ENCODE peak calls at places on chromosomes 4 and X, in eight cellular contexts. One of them, this sample, is unnamed.

GRCh38 chrX:78650906-78651437 is 8.2 kb downstream of the RTL3 start:
- DNase-seq in astrocyte of the spinal cord: peak; percentile 88
- DNase-seq in upper lobe of left lung: no peak
- DNase-seq in A673: no peak
- DNase-seq in RWPE1: no peak
- DNase-seq in Calu3: no peak
- DNase-seq in spleen: no peak
- DNase-seq in ascending aorta: no peak
- DNase-seq in this sample: no peak

GRCh38 chr4:139740531-139741041 is 75.0 kb downstream of the MGST2 start:
- DNase-seq in astrocyte of the spinal cord: peak; percentile 89
- DNase-seq in upper lobe of left lung: no peak
- DNase-seq in A673: peak; percentile 74
- DNase-seq in RWPE1: peak; percentile 55
- DNase-seq in Calu3: no peak
- DNase-seq in spleen: no peak
- DNase-seq in ascending aorta: peak; percentile 83
- DNase-seq in this sample: no peak

GRCh38 chr4:54063737-54064316 is 578 bp downstream of the CHIC2 start:
- DNase-seq in astrocyte of the spinal cord: no peak
- DNase-seq in upper lobe of left lung: no peak
- DNase-seq in A673: peak; percentile 3
- DNase-seq in RWPE1: no peak
- DNase-seq in Calu3: peak; percentile 12
- DNase-seq in spleen: peak; percentile 94
- DNase-seq in ascending aorta: peak; percentile 75
- DNase-seq in this sample: peak; percentile 23

GRCh38 chr4:147138171-147138570 is 192.5 kb upstream of the TTC29 start:
- DNase-seq in astrocyte of the spinal cord: peak; percentile 31
- DNase-seq in upper lobe of left lung: no peak
- DNase-seq in A673: no peak
- DNase-seq in RWPE1: no peak
- DNase-seq in Calu3: no peak
- DNase-seq in spleen: no peak
- DNase-seq in ascending aorta: no peak
- DNase-seq in this sample: no peak

GRCh38 chr4:57211131-57211530 is 100.9 kb upstream of the IGFBP7 start:
- DNase-seq in astrocyte of the spinal cord: no peak
- DNase-seq in upper lobe of left lung: no peak
- DNase-seq in A673: no peak
- DNase-seq in RWPE1: no peak
- DNase-seq in Calu3: no peak
- DNase-seq in spleen: no peak
- DNase-seq in ascending aorta: no peak
- DNase-seq in this sample: no peak

GRCh38 chr4:26073886-26074560 is 160.0 kb downstream of the SMIM20 start:
- DNase-seq in astrocyte of the spinal cord: no peak
- DNase-seq in upper lobe of left lung: no peak
- DNase-seq in A673: no peak
- DNase-seq in RWPE1: no peak
- DNase-seq in Calu3: no peak
- DNase-seq in spleen: no peak
- DNase-seq in ascending aorta: no peak
- DNase-seq in this sample: no peak

GRCh38 chr4:151573945-151574344 is 165.0 kb downstream of the FHIP1A start:
- DNase-seq in astrocyte of the spinal cord: no peak
- DNase-seq in upper lobe of left lung: no peak
- DNase-seq in A673: no peak
- DNase-seq in RWPE1: peak; percentile 41
- DNase-seq in Calu3: no peak
- DNase-seq in spleen: peak; percentile 61
- DNase-seq in ascending aorta: no peak
- DNase-seq in this sample: no peak

GRCh38 chr4:6242271-6243029 is 27.2 kb upstream of the WFS1 start:
- DNase-seq in astrocyte of the spinal cord: no peak
- DNase-seq in upper lobe of left lung: no peak
- DNase-seq in A673: no peak
- DNase-seq in RWPE1: no peak
- DNase-seq in Calu3: no peak
- DNase-seq in spleen: peak; percentile 59
- DNase-seq in ascending aorta: no peak
- DNase-seq in this sample: no peak

GRCh38 chrX:18075603-18076002 is 145.1 kb downstream of the BEND2 start:
- DNase-seq in astrocyte of the spinal cord: no peak
- DNase-seq in upper lobe of left lung: no peak
- DNase-seq in A673: peak; percentile 58
- DNase-seq in RWPE1: no peak
- DNase-seq in Calu3: no peak
- DNase-seq in spleen: no peak
- DNase-seq in ascending aorta: no peak
- DNase-seq in this sample: no peak

GRCh38 chr4:143667461-143667860 is 33.0 kb downstream of the FREM3 start:
- DNase-seq in astrocyte of the spinal cord: peak; percentile 19
- DNase-seq in upper lobe of left lung: no peak
- DNase-seq in A673: peak; percentile 28
- DNase-seq in RWPE1: no peak
- DNase-seq in Calu3: no peak
- DNase-seq in spleen: no peak
- DNase-seq in ascending aorta: peak; percentile 76
- DNase-seq in this sample: no peak

GRCh38 chrX:121365572-121366161 is 318.3 kb downstream of the GLUD2 start:
- DNase-seq in astrocyte of the spinal cord: no peak
- DNase-seq in upper lobe of left lung: no peak
- DNase-seq in A673: no peak
- DNase-seq in RWPE1: no peak
- DNase-seq in Calu3: peak; percentile 20
- DNase-seq in spleen: no peak
- DNase-seq in ascending aorta: no peak
- DNase-seq in this sample: no peak

GRCh38 chr4:125390126-125390525 is 75.4 kb downstream of the FAT4 start:
- DNase-seq in astrocyte of the spinal cord: peak; percentile 86
- DNase-seq in upper lobe of left lung: no peak
- DNase-seq in A673: no peak
- DNase-seq in RWPE1: peak; percentile 47
- DNase-seq in Calu3: no peak
- DNase-seq in spleen: no peak
- DNase-seq in ascending aorta: no peak
- DNase-seq in this sample: no peak

GRCh38 chrX:109826954-109827708 is 94.1 kb upstream of the ACSL4 start:
- DNase-seq in astrocyte of the spinal cord: peak; percentile 55
- DNase-seq in upper lobe of left lung: no peak
- DNase-seq in A673: no peak
- DNase-seq in RWPE1: peak; percentile 34
- DNase-seq in Calu3: no peak
- DNase-seq in spleen: no peak
- DNase-seq in ascending aorta: no peak
- DNase-seq in this sample: no peak

GRCh38 chr4:166724369-166724768 is 509.9 kb downstream of the SPOCK3 start:
- DNase-seq in astrocyte of the spinal cord: no peak
- DNase-seq in upper lobe of left lung: no peak
- DNase-seq in A673: no peak
- DNase-seq in RWPE1: peak; percentile 18
- DNase-seq in Calu3: peak; percentile 3
- DNase-seq in spleen: no peak
- DNase-seq in ascending aorta: no peak
- DNase-seq in this sample: no peak

GRCh38 chr4:67680568-67681222 is 20.3 kb downstream of the UBA6 start:
- DNase-seq in astrocyte of the spinal cord: peak; percentile 23
- DNase-seq in upper lobe of left lung: no peak
- DNase-seq in A673: no peak
- DNase-seq in RWPE1: no peak
- DNase-seq in Calu3: no peak
- DNase-seq in spleen: no peak
- DNase-seq in ascending aorta: no peak
- DNase-seq in this sample: no peak

GRCh38 chr4:149785686-149786431 is 29.8 kb downstream of the IQCM start:
- DNase-seq in astrocyte of the spinal cord: peak; percentile 29
- DNase-seq in upper lobe of left lung: no peak
- DNase-seq in A673: no peak
- DNase-seq in RWPE1: no peak
- DNase-seq in Calu3: no peak
- DNase-seq in spleen: no peak
- DNase-seq in ascending aorta: no peak
- DNase-seq in this sample: no peak

GRCh38 chr4:124401611-124402010 is 310.9 kb downstream of the ANKRD50 start:
- DNase-seq in astrocyte of the spinal cord: no peak
- DNase-seq in upper lobe of left lung: no peak
- DNase-seq in A673: no peak
- DNase-seq in RWPE1: no peak
- DNase-seq in Calu3: no peak
- DNase-seq in spleen: no peak
- DNase-seq in ascending aorta: no peak
- DNase-seq in this sample: no peak

GRCh38 chr4:21569638-21570037 is 378.9 kb downstream of the KCNIP4 start:
- DNase-seq in astrocyte of the spinal cord: no peak
- DNase-seq in upper lobe of left lung: no peak
- DNase-seq in A673: no peak
- DNase-seq in RWPE1: no peak
- DNase-seq in Calu3: no peak
- DNase-seq in spleen: no peak
- DNase-seq in ascending aorta: no peak
- DNase-seq in this sample: no peak

GRCh38 chr4:11232004-11232403 is 196.7 kb downstream of the HS3ST1 start:
- DNase-seq in astrocyte of the spinal cord: peak; percentile 35
- DNase-seq in upper lobe of left lung: no peak
- DNase-seq in A673: no peak
- DNase-seq in RWPE1: no peak
- DNase-seq in Calu3: no peak
- DNase-seq in spleen: no peak
- DNase-seq in ascending aorta: no peak
- DNase-seq in this sample: no peak

GRCh38 chrX:30715976-30716375 is 62.8 kb downstream of the GK start:
- DNase-seq in astrocyte of the spinal cord: no peak
- DNase-seq in upper lobe of left lung: no peak
- DNase-seq in A673: no peak
- DNase-seq in RWPE1: no peak
- DNase-seq in Calu3: no peak
- DNase-seq in spleen: no peak
- DNase-seq in ascending aorta: no peak
- DNase-seq in this sample: no peak

DNA sequence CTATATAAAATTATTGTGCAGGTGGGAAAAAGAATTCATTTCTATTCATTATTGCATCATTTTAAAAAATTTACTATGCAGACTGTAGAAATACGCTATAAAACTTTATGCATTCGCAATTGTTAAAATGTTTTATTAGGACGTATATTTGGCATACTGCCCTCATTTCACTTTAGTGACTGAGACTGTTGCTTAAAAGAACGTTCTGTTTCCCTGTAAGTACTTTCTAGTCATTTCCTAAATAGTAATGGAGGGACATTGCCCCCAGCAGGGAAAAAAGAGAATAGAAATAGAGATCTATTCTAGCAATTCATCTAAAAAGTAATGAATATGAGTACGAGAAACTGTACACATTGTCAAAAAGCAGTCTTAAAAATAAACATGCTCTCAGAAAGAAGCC is 1295.8 kb upstream of the TENM3 start:
- DNase-seq in astrocyte of the spinal cord: peak; percentile 24
- DNase-seq in upper lobe of left lung: no peak
- DNase-seq in A673: peak; percentile 63
- DNase-seq in RWPE1: peak; percentile 10
- DNase-seq in Calu3: no peak
- DNase-seq in spleen: no peak
- DNase-seq in ascending aorta: no peak
- DNase-seq in this sample: no peak
- TF ChIP-seq CTCF in astrocyte of the spinal cord: peak; percentile 21
- TF ChIP-seq CTCF in upper lobe of left lung: no peak
- TF ChIP-seq CTCF in A673: peak; percentile 55
- TF ChIP-seq CTCF in RWPE1: peak; percentile 40
- TF ChIP-seq CTCF in Calu3: no peak
- TF ChIP-seq CTCF in spleen: no peak
- TF ChIP-seq CTCF in ascending aorta: no peak
- TF ChIP-seq CTCF in this sample: no peak

GRCh38 chr4:98833384-98833783 is 95.5 kb downstream of the EIF4E start:
- DNase-seq in astrocyte of the spinal cord: no peak
- DNase-seq in upper lobe of left lung: no peak
- DNase-seq in A673: no peak
- DNase-seq in RWPE1: no peak
- DNase-seq in Calu3: no peak
- DNase-seq in spleen: no peak
- DNase-seq in ascending aorta: no peak
- DNase-seq in this sample: no peak

GRCh38 chr4:98838528-98838927 is 90.4 kb downstream of the EIF4E start:
- DNase-seq in astrocyte of the spinal cord: no peak
- DNase-seq in upper lobe of left lung: no peak
- DNase-seq in A673: no peak
- DNase-seq in RWPE1: no peak
- DNase-seq in Calu3: no peak
- DNase-seq in spleen: no peak
- DNase-seq in ascending aorta: no peak
- DNase-seq in this sample: no peak

DNA sequence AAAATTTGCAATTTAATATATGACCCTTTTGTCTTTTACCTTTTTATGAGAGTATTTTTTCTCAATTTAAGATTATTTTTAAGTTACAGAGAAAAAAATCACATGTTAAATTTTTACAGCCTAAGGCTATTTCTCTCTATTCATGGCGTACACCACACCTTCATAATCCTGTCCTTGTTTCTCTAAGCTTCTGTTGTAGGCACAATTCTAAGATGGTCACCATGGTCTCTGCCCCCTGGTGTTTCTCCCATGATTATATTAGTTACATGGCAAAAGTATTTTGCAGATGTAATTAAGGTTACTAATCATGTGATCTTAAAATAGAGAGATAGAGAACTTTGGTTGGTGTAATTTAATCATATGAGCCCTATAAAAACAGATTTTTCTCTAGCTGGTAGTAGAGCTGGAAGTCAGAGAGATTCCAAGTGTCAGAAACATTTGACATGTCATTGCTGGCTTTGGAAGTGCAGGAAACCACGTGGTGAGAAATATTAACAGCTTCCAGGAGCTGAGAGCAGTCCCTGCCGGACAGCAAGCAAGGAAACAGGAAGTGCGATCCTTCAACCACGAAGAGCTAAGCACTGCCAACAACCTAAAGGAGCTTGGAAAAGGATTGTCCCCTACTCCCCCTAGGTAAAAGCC is 89.8 kb downstream of the EIF4E start:
- DNase-seq in astrocyte of the spinal cord: peak; percentile 29
- DNase-seq in upper lobe of left lung: no peak
- DNase-seq in A673: peak; percentile 65
- DNase-seq in RWPE1: no peak
- DNase-seq in Calu3: peak; percentile 2
- DNase-seq in spleen: no peak
- DNase-seq in ascending aorta: no peak
- DNase-seq in this sample: no peak
- TF ChIP-seq CTCF in astrocyte of the spinal cord: no peak
- TF ChIP-seq CTCF in upper lobe of left lung: no peak
- TF ChIP-seq CTCF in A673: peak; percentile 13
- TF ChIP-seq CTCF in RWPE1: no peak
- TF ChIP-seq CTCF in Calu3: no peak
- TF ChIP-seq CTCF in spleen: no peak
- TF ChIP-seq CTCF in ascending aorta: no peak
- TF ChIP-seq CTCF in this sample: no peak

GRCh38 chr4:15848191-15848842 is 70.2 kb downstream of the CD38 start:
- DNase-seq in astrocyte of the spinal cord: peak; percentile 9
- DNase-seq in upper lobe of left lung: no peak
- DNase-seq in A673: no peak
- DNase-seq in RWPE1: no peak
- DNase-seq in Calu3: no peak
- DNase-seq in spleen: no peak
- DNase-seq in ascending aorta: no peak
- DNase-seq in this sample: no peak
- TF ChIP-seq CTCF in astrocyte of the spinal cord: no peak
- TF ChIP-seq CTCF in upper lobe of left lung: no peak
- TF ChIP-seq CTCF in A673: no peak
- TF ChIP-seq CTCF in RWPE1: no peak
- TF ChIP-seq CTCF in Calu3: no peak
- TF ChIP-seq CTCF in spleen: no peak
- TF ChIP-seq CTCF in ascending aorta: no peak
- TF ChIP-seq CTCF in this sample: no peak

GRCh38 chrX:151153086-151153485 is 23.3 kb upstream of the GPR50 start:
- DNase-seq in astrocyte of the spinal cord: peak; percentile 24
- DNase-seq in upper lobe of left lung: no peak
- DNase-seq in A673: peak; percentile 8
- DNase-seq in RWPE1: peak; percentile 57
- DNase-seq in Calu3: peak; percentile 13
- DNase-seq in spleen: no peak
- DNase-seq in ascending aorta: no peak
- DNase-seq in this sample: no peak
- TF ChIP-seq CTCF in astrocyte of the spinal cord: peak; percentile 43
- TF ChIP-seq CTCF in upper lobe of left lung: no peak
- TF ChIP-seq CTCF in A673: peak; percentile 35
- TF ChIP-seq CTCF in RWPE1: no peak
- TF ChIP-seq CTCF in Calu3: no peak
- TF ChIP-seq CTCF in spleen: no peak
- TF ChIP-seq CTCF in ascending aorta: no peak
- TF ChIP-seq CTCF in this sample: peak; percentile 14